ENCODE peak calls at places on chromosomes 13 and 19, in ten cellular contexts. B, E, Y, H, M, Z, G, K, V and C are unnamed samples.

GRCh38 chr19:30795727-30796126 is 423.5 kb downstream of the ZNF536 start:
- DNase-seq in B (no peak), E (no peak), Y (no peak), H (no peak), M (no peak), Z (no peak), G (no peak), K (no peak), V (no peak), C (no peak)

GRCh38 chr13:50990050-50990449 is 80.5 kb downstream of the RNASEH2B start:
- DNase-seq in B (no peak), E (no peak), Y (no peak), H (no peak), M (no peak), Z (no peak), G (no peak), K (no peak), V (no peak), C (no peak)

GRCh38 chr13:110306340-110306959 is 507 bp downstream of the COL4A1 start:
- DNase-seq in B (peak; percentile 24), E (peak; percentile 18), Y (no peak), H (no peak), M (no peak), Z (peak; percentile 51), G (no peak), K (peak; percentile 58), V (no peak), C (no peak)

GRCh38 chr13:112688560-112689497 is 1.0 kb upstream of the ATP11A start:
- DNase-seq in B (no peak), E (no peak), Y (peak; percentile 83), H (peak; percentile 19), M (no peak), Z (peak; percentile 12), G (no peak), K (peak; percentile 11), V (no peak), C (no peak)

GRCh38 chr19:49808762-49809154 is 4.3 kb downstream of the FUZ start:
- DNase-seq in B (peak; percentile 97), E (peak; percentile 98), Y (peak; percentile 90), H (peak; percentile 64), M (peak; percentile 47), Z (peak; percentile 79), G (peak; percentile 96), K (peak; percentile 83), V (peak; percentile 73), C (peak; percentile 88)

GRCh38 chr19:32471811-32472210 is 66.2 kb downstream of the DPY19L3 start:
- DNase-seq in B (no peak), E (no peak), Y (no peak), H (no peak), M (no peak), Z (no peak), G (no peak), K (no peak), V (no peak), C (no peak)

GRCh38 chr13:24500977-24501376 is 11.6 kb downstream of the PARP4 start:
- DNase-seq in B (no peak), E (no peak), Y (no peak), H (no peak), M (no peak), Z (peak; percentile 81), G (no peak), K (peak; percentile 66), V (no peak), C (no peak)

GRCh38 chr13:103883152-103883551 is 816.9 kb upstream of the SLC10A2 start:
- DNase-seq in B (peak; percentile 84), E (peak; percentile 52), Y (no peak), H (no peak), M (peak; percentile 98), Z (peak; percentile 97), G (peak; percentile 77), K (peak; percentile 76), V (peak; percentile 39), C (no peak)

GRCh38 chr13:25210842-25211241 is 38.8 kb upstream of the AMER2 start:
- DNase-seq in B (peak; percentile 37), E (no peak), Y (no peak), H (no peak), M (no peak), Z (no peak), G (no peak), K (no peak), V (no peak), C (no peak)

GRCh38 chr13:105798541-105798940 is 736.9 kb downstream of the EFNB2 start:
- DNase-seq in B (no peak), E (no peak), Y (no peak), H (no peak), M (no peak), Z (no peak), G (no peak), K (no peak), V (no peak), C (no peak)

GRCh38 chr19:45340899-45341453 is 426 bp downstream of the KLC3 start:
- DNase-seq in B (no peak), E (no peak), Y (no peak), H (no peak), M (no peak), Z (peak; percentile 13), G (no peak), K (no peak), V (no peak), C (no peak)

GRCh38 chr13:110415669-110416068 is 108.6 kb downstream of the COL4A2 start:
- DNase-seq in B (no peak), E (no peak), Y (no peak), H (no peak), M (no peak), Z (peak; percentile 59), G (no peak), K (no peak), V (no peak), C (no peak)

GRCh38 chr13:30158774-30159445 is 148.4 kb downstream of the KATNAL1 start:
- DNase-seq in B (peak; percentile 94), E (no peak), Y (peak; percentile 15), H (no peak), M (no peak), Z (peak; percentile 76), G (no peak), K (peak; percentile 88), V (no peak), C (no peak)

GRCh38 chr19:18110833-18111232 is 13.3 kb downstream of the MAST3 start:
- DNase-seq in B (no peak), E (no peak), Y (no peak), H (no peak), M (no peak), Z (no peak), G (no peak), K (no peak), V (no peak), C (no peak)

GRCh38 chr19:42281175-42282035 is 12.4 kb downstream of the CIC start:
- DNase-seq in B (peak; percentile 34), E (peak; percentile 34), Y (peak; percentile 50), H (no peak), M (no peak), Z (peak; percentile 22), G (peak; percentile 73), K (peak; percentile 47), V (no peak), C (peak; percentile 34)

GRCh38 chr19:33670398-33670797 is 48.6 kb downstream of the CHST8 start:
- DNase-seq in B (no peak), E (no peak), Y (no peak), H (no peak), M (no peak), Z (no peak), G (no peak), K (no peak), V (no peak), C (no peak)

GRCh38 chr13:94328336-94329041 is 151.0 kb downstream of the DCT start:
- DNase-seq in B (no peak), E (no peak), Y (no peak), H (no peak), M (no peak), Z (no peak), G (no peak), K (no peak), V (no peak), C (no peak)

GRCh38 chr13:106145997-106146864 is 389.2 kb downstream of the EFNB2 start:
- DNase-seq in B (no peak), E (no peak), Y (no peak), H (no peak), M (no peak), Z (no peak), G (no peak), K (no peak), V (peak; percentile 4), C (no peak)

GRCh38 chr13:99075268-99076191 is 97.7 kb upstream of the DOCK9 start:
- DNase-seq in B (no peak), E (no peak), Y (no peak), H (no peak), M (no peak), Z (no peak), G (no peak), K (no peak), V (no peak), C (no peak)

GRCh38 chr19:14758816-14759215 is 19.5 kb downstream of the ADGRE2 start:
- DNase-seq in B (no peak), E (no peak), Y (no peak), H (no peak), M (no peak), Z (no peak), G (no peak), K (no peak), V (no peak), C (no peak)

GRCh38 chr19:30783936-30784335 is 411.8 kb downstream of the ZNF536 start:
- DNase-seq in B (peak; percentile 2), E (no peak), Y (no peak), H (no peak), M (no peak), Z (no peak), G (no peak), K (no peak), V (no peak), C (no peak)

GRCh38 chr19:52691215-52691610 is 43.6 kb downstream of the ZNF611 start:
- DNase-seq in B (no peak), E (no peak), Y (no peak), H (no peak), M (no peak), Z (no peak), G (peak; percentile 11), K (no peak), V (no peak), C (no peak)

GRCh38 chr19:16944626-16945363 is 56.0 kb downstream of the F2RL3 start:
- DNase-seq in B (peak; percentile 5), E (no peak), Y (no peak), H (no peak), M (no peak), Z (no peak), G (peak; percentile 50), K (no peak), V (no peak), C (no peak)